ENCODE peak calls at places on chromosomes 11 and 22, in eight cellular contexts. T is cardiac muscle cell; P is left kidney; H is anterior cingulate cortex; G is NCI-H1436; O is ovary; F is mesothelial cell of epicardium; B is CD4-positive, alpha-beta memory T cell. U is an unnamed sample.

GRCh38 chr11:121800704-121801516 is 315.1 kb downstream of the BLID start:
- DNase-seq in P (peak), G (no peak), T (peak), F (peak), O (peak), B (no peak), H (peak), U (peak)

GRCh38 chr11:62604460-62605130 is 2.9 kb upstream of the MTA2 start:
- DNase-seq in T (peak), P (peak), G (no peak), B (no peak), O (no peak), H (no peak), F (no peak), U (no peak)

GRCh38 chr11:7512525-7513209 is 1.1 kb upstream of the PPFIBP2 start:
- DNase-seq in F (no peak), B (no peak), P (peak), G (no peak), H (peak), O (peak), T (peak), U (no peak)

GRCh38 chr22:50473855-50474671 is 772 bp downstream of the SBF1 start:
- DNase-seq in T (peak), O (peak), F (no peak), P (peak), H (no peak), B (peak), G (no peak), U (no peak)

GRCh38 chr11:3627291-3627690 is 14.5 kb downstream of the ART5 start:
- DNase-seq in F (no peak), P (peak), T (no peak), G (no peak), B (no peak), H (no peak), O (no peak), U (no peak)

GRCh38 chr11:35714882-35715612 is 52.5 kb downstream of the TRIM44 start:
- DNase-seq in B (no peak), T (no peak), F (no peak), H (no peak), P (peak), G (no peak), O (no peak), U (no peak)

GRCh38 chr11:65640483-65641207 is 2.7 kb downstream of the SIPA1 start:
- DNase-seq in O (no peak), B (peak), G (no peak), P (peak), F (no peak), T (no peak), H (peak), U (no peak)

GRCh38 chr11:78420796-78421209 is 3.2 kb upstream of the GAB2 start:
- DNase-seq in F (no peak), O (peak), T (peak), B (no peak), H (no peak), P (peak), G (peak), U (no peak)

GRCh38 chr22:48568736-48569330 is 1258.8 kb downstream of the BRD1 start:
- DNase-seq in H (peak), B (no peak), T (no peak), O (no peak), G (no peak), F (no peak), P (no peak), U (no peak)

GRCh38 chr11:62577046-62577708 is 3.5 kb upstream of the EEF1G start:
- DNase-seq in T (no peak), H (no peak), P (no peak), F (no peak), O (no peak), B (no peak), G (no peak), U (no peak)

GRCh38 chr11:64787526-64788320 is 9.4 kb upstream of the SF1 start:
- DNase-seq in G (no peak), F (no peak), T (peak), B (peak), P (peak), H (no peak), O (peak), U (peak)

GRCh38 chr11:38791346-38791961 is 2193.4 kb upstream of the RAG2 start:
- DNase-seq in H (no peak), F (no peak), B (no peak), T (peak), G (peak), O (no peak), P (peak), U (peak)

GRCh38 chr11:110125632-110126031 is 32.4 kb downstream of the ZC3H12C start:
- DNase-seq in O (no peak), T (no peak), H (no peak), B (no peak), G (no peak), F (no peak), P (peak), U (no peak)

U was measured in H1.